ENCODE peak calls at places on chromosomes 3 and 15, in ten cellular contexts. One of them, this sample, is unnamed.

GRCh38 chr3:113058188-113058587 is 67.4 kb downstream of the GTPBP8 start:
- DNase-seq in suprapubic skin: no peak
- DNase-seq in lower lobe of right lung: no peak
- DNase-seq in CD8-positive, alpha-beta T cell: no peak
- DNase-seq in tibial artery: no peak
- DNase-seq in breast epithelium: no peak
- DNase-seq in Peyer's patch: no peak
- DNase-seq in testis: no peak
- DNase-seq in astrocyte of the spinal cord: no peak
- DNase-seq in fibroblast of pulmonary artery: no peak
- DNase-seq in this sample: no peak

GRCh38 chr3:185420762-185421161 is 57.8 kb downstream of the MAP3K13 start:
- DNase-seq in testis: no peak
- DNase-seq in astrocyte of the spinal cord: peak; percentile 12
- DNase-seq in lower lobe of right lung: peak; percentile 50
- DNase-seq in CD8-positive, alpha-beta T cell: no peak
- DNase-seq in suprapubic skin: no peak
- DNase-seq in tibial artery: no peak
- DNase-seq in breast epithelium: peak; percentile 63
- DNase-seq in fibroblast of pulmonary artery: peak; percentile 49
- DNase-seq in Peyer's patch: no peak
- DNase-seq in this sample: peak; percentile 79

GRCh38 chr3:115436767-115437301 is 186.5 kb upstream of the GAP43 start:
- DNase-seq in breast epithelium: no peak
- DNase-seq in tibial artery: no peak
- DNase-seq in suprapubic skin: no peak
- DNase-seq in fibroblast of pulmonary artery: peak; percentile 97
- DNase-seq in Peyer's patch: no peak
- DNase-seq in CD8-positive, alpha-beta T cell: no peak
- DNase-seq in astrocyte of the spinal cord: peak; percentile 93
- DNase-seq in lower lobe of right lung: no peak
- DNase-seq in testis: no peak
- DNase-seq in this sample: no peak

GRCh38 chr15:91039996-91040395 is 17.6 kb upstream of the VPS33B start:
- DNase-seq in suprapubic skin: no peak
- DNase-seq in fibroblast of pulmonary artery: no peak
- DNase-seq in tibial artery: no peak
- DNase-seq in CD8-positive, alpha-beta T cell: no peak
- DNase-seq in breast epithelium: no peak
- DNase-seq in astrocyte of the spinal cord: no peak
- DNase-seq in testis: no peak
- DNase-seq in lower lobe of right lung: no peak
- DNase-seq in Peyer's patch: no peak
- DNase-seq in this sample: no peak

GRCh38 chr3:20225769-20226168 is 39.8 kb upstream of the SGO1 start:
- DNase-seq in testis: no peak
- DNase-seq in tibial artery: no peak
- DNase-seq in lower lobe of right lung: no peak
- DNase-seq in suprapubic skin: no peak
- DNase-seq in Peyer's patch: no peak
- DNase-seq in fibroblast of pulmonary artery: peak; percentile 57
- DNase-seq in astrocyte of the spinal cord: peak; percentile 59
- DNase-seq in CD8-positive, alpha-beta T cell: no peak
- DNase-seq in breast epithelium: no peak
- DNase-seq in this sample: no peak

GRCh38 chr15:29140475-29141172 is 129.0 kb downstream of the NSMCE3 start:
- DNase-seq in fibroblast of pulmonary artery: no peak
- DNase-seq in tibial artery: no peak
- DNase-seq in Peyer's patch: peak; percentile 37
- DNase-seq in breast epithelium: no peak
- DNase-seq in lower lobe of right lung: no peak
- DNase-seq in CD8-positive, alpha-beta T cell: no peak
- DNase-seq in testis: no peak
- DNase-seq in suprapubic skin: no peak
- DNase-seq in astrocyte of the spinal cord: no peak
- DNase-seq in this sample: no peak

GRCh38 chr3:101038393-101038792 is 45.2 kb upstream of the ABI3BP start:
- DNase-seq in suprapubic skin: no peak
- DNase-seq in testis: no peak
- DNase-seq in tibial artery: no peak
- DNase-seq in astrocyte of the spinal cord: no peak
- DNase-seq in CD8-positive, alpha-beta T cell: no peak
- DNase-seq in lower lobe of right lung: no peak
- DNase-seq in fibroblast of pulmonary artery: no peak
- DNase-seq in Peyer's patch: no peak
- DNase-seq in breast epithelium: no peak
- DNase-seq in this sample: no peak

GRCh38 chr15:68334661-68335124 is 57.1 kb downstream of the FEM1B start:
- DNase-seq in lower lobe of right lung: no peak
- DNase-seq in Peyer's patch: no peak
- DNase-seq in astrocyte of the spinal cord: peak; percentile 58
- DNase-seq in CD8-positive, alpha-beta T cell: no peak
- DNase-seq in fibroblast of pulmonary artery: peak; percentile 40
- DNase-seq in breast epithelium: peak; percentile 72
- DNase-seq in tibial artery: peak; percentile 50
- DNase-seq in testis: no peak
- DNase-seq in suprapubic skin: no peak
- DNase-seq in this sample: no peak

GRCh38 chr3:193901007-193901406 is 234.9 kb upstream of the HES1 start:
- DNase-seq in testis: no peak
- DNase-seq in tibial artery: no peak
- DNase-seq in suprapubic skin: no peak
- DNase-seq in fibroblast of pulmonary artery: no peak
- DNase-seq in CD8-positive, alpha-beta T cell: no peak
- DNase-seq in lower lobe of right lung: no peak
- DNase-seq in breast epithelium: no peak
- DNase-seq in astrocyte of the spinal cord: no peak
- DNase-seq in Peyer's patch: no peak
- DNase-seq in this sample: no peak

DNA sequence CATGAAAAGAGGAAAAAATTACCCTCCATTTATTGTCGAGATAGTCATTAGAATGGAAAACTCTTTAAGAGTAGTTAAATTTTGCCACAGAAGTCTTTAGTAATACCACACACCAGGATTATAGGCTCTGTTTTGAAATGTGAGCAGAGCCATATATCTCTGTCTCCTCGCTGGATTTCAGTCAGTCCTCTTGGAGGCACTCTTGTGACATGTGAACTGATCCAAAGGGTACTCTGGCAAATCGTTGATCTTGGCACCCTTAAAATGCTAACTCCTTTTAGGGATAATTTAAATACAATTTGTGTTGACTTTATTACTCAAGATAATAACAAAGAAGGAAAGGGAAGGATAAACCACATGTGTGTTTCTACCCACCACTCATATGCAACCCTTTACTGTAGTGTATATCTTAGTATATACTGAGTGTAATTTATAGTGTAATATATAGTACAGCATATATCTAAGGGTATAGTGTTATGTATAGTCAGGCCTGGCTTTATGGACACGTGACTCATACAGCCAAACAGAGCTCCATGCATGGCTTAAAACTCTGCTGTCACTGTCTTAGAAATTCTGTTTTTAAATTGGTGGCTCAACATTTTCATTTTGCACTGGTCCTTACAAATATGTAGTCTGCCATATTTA is 12.3 kb upstream of the KPNA4 start:
- DNase-seq in Peyer's patch: no peak
- DNase-seq in suprapubic skin: no peak
- DNase-seq in CD8-positive, alpha-beta T cell: no peak
- DNase-seq in tibial artery: no peak
- DNase-seq in testis: no peak
- DNase-seq in lower lobe of right lung: no peak
- DNase-seq in astrocyte of the spinal cord: no peak
- DNase-seq in breast epithelium: no peak
- DNase-seq in fibroblast of pulmonary artery: peak; percentile 34
- DNase-seq in this sample: no peak
- TF ChIP-seq CTCF in Peyer's patch: peak; percentile 25
- TF ChIP-seq CTCF in suprapubic skin: no peak
- TF ChIP-seq CTCF in CD8-positive, alpha-beta T cell: no peak
- TF ChIP-seq CTCF in tibial artery: no peak
- TF ChIP-seq CTCF in testis: no peak
- TF ChIP-seq CTCF in lower lobe of right lung: no peak
- TF ChIP-seq CTCF in astrocyte of the spinal cord: peak; percentile 24
- TF ChIP-seq CTCF in breast epithelium: no peak
- TF ChIP-seq CTCF in fibroblast of pulmonary artery: peak; percentile 16
- TF ChIP-seq CTCF in this sample: no peak

GRCh38 chr3:12993623-12994356 is 79.4 kb downstream of the IQSEC1 start:
- DNase-seq in astrocyte of the spinal cord: peak; percentile 8
- DNase-seq in suprapubic skin: no peak
- DNase-seq in tibial artery: no peak
- DNase-seq in testis: no peak
- DNase-seq in Peyer's patch: peak; percentile 69
- DNase-seq in CD8-positive, alpha-beta T cell: no peak
- DNase-seq in breast epithelium: no peak
- DNase-seq in lower lobe of right lung: peak; percentile 65
- DNase-seq in fibroblast of pulmonary artery: no peak
- DNase-seq in this sample: no peak

GRCh38 chr3:12995389-12996180 is 77.6 kb downstream of the IQSEC1 start:
- DNase-seq in Peyer's patch: peak; percentile 34
- DNase-seq in CD8-positive, alpha-beta T cell: no peak
- DNase-seq in breast epithelium: no peak
- DNase-seq in lower lobe of right lung: no peak
- DNase-seq in tibial artery: no peak
- DNase-seq in suprapubic skin: no peak
- DNase-seq in astrocyte of the spinal cord: no peak
- DNase-seq in testis: no peak
- DNase-seq in fibroblast of pulmonary artery: no peak
- DNase-seq in this sample: no peak

GRCh38 chr3:12993022-12993622 is 80.1 kb downstream of the IQSEC1 start:
- DNase-seq in testis: no peak
- DNase-seq in suprapubic skin: no peak
- DNase-seq in lower lobe of right lung: no peak
- DNase-seq in CD8-positive, alpha-beta T cell: no peak
- DNase-seq in Peyer's patch: no peak
- DNase-seq in tibial artery: no peak
- DNase-seq in breast epithelium: no peak
- DNase-seq in fibroblast of pulmonary artery: no peak
- DNase-seq in astrocyte of the spinal cord: no peak
- DNase-seq in this sample: peak; percentile 68

GRCh38 chr3:12994607-12995388 is 78.4 kb downstream of the IQSEC1 start:
- DNase-seq in breast epithelium: peak; percentile 78
- DNase-seq in suprapubic skin: peak; percentile 92
- DNase-seq in tibial artery: peak; percentile 86
- DNase-seq in astrocyte of the spinal cord: peak; percentile 68
- DNase-seq in Peyer's patch: peak; percentile 91
- DNase-seq in lower lobe of right lung: peak; percentile 92
- DNase-seq in CD8-positive, alpha-beta T cell: peak; percentile 89
- DNase-seq in fibroblast of pulmonary artery: peak; percentile 66
- DNase-seq in testis: peak; percentile 88
- DNase-seq in this sample: peak; percentile 92

GRCh38 chr3:12994357-12994606 is 78.9 kb downstream of the IQSEC1 start:
- DNase-seq in astrocyte of the spinal cord: no peak
- DNase-seq in tibial artery: no peak
- DNase-seq in Peyer's patch: no peak
- DNase-seq in CD8-positive, alpha-beta T cell: no peak
- DNase-seq in suprapubic skin: no peak
- DNase-seq in fibroblast of pulmonary artery: no peak
- DNase-seq in testis: peak; percentile 57
- DNase-seq in breast epithelium: no peak
- DNase-seq in lower lobe of right lung: peak; percentile 71
- DNase-seq in this sample: peak; percentile 82
- H3K4me3 ChIP-seq in astrocyte of the spinal cord: peak overlapping the region; percentile 56
- H3K4me3 ChIP-seq in tibial artery: peak overlapping the region; percentile 76
- H3K4me3 ChIP-seq in Peyer's patch: peak overlapping the region; percentile 61
- H3K4me3 ChIP-seq in CD8-positive, alpha-beta T cell: peak overlapping the region; percentile 95
- H3K4me3 ChIP-seq in suprapubic skin: peak overlapping the region; percentile 73
- H3K4me3 ChIP-seq in fibroblast of pulmonary artery: peak overlapping the region; percentile 61
- H3K4me3 ChIP-seq in testis: peak overlapping the region; percentile 57
- H3K4me3 ChIP-seq in breast epithelium: peak overlapping the region; percentile 81
- H3K4me3 ChIP-seq in lower lobe of right lung: peak overlapping the region; percentile 82
- H3K4me3 ChIP-seq in this sample: peak overlapping the region; percentile 54

DNA sequence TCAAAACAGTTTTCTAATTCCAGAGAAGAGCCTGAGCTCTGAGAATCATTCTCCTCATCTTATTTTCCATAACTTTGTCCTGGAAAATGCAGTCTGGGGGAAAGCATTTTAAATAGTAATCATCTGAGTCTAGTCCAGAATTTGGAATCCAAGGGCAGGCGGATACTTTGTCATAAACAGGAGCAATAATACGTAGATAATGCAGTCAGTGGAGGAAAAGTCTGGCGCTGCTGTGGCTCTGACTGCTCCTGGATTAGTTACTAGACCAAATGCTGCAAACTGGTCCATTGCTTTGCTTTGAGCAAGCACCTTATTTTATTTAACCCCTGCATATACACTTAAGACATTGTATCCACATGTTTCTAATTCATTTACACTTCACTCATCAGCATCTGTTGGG is 285.1 kb downstream of the THSD4 start:
- DNase-seq in testis: no peak
- DNase-seq in breast epithelium: no peak
- DNase-seq in Peyer's patch: no peak
- DNase-seq in lower lobe of right lung: no peak
- DNase-seq in tibial artery: no peak
- DNase-seq in CD8-positive, alpha-beta T cell: no peak
- DNase-seq in fibroblast of pulmonary artery: no peak
- DNase-seq in astrocyte of the spinal cord: no peak
- DNase-seq in suprapubic skin: no peak
- DNase-seq in this sample: no peak
- TF ChIP-seq CTCF in testis: no peak
- TF ChIP-seq CTCF in breast epithelium: no peak
- TF ChIP-seq CTCF in Peyer's patch: no peak
- TF ChIP-seq CTCF in lower lobe of right lung: no peak
- TF ChIP-seq CTCF in tibial artery: no peak
- TF ChIP-seq CTCF in CD8-positive, alpha-beta T cell: no peak
- TF ChIP-seq CTCF in fibroblast of pulmonary artery: no peak
- TF ChIP-seq CTCF in astrocyte of the spinal cord: no peak
- TF ChIP-seq CTCF in suprapubic skin: no peak
- TF ChIP-seq CTCF in this sample: no peak

GRCh38 chr15:60420322-60420721 is 22.5 kb upstream of the ANXA2 start:
- DNase-seq in CD8-positive, alpha-beta T cell: no peak
- DNase-seq in tibial artery: no peak
- DNase-seq in testis: no peak
- DNase-seq in lower lobe of right lung: no peak
- DNase-seq in astrocyte of the spinal cord: no peak
- DNase-seq in Peyer's patch: no peak
- DNase-seq in suprapubic skin: no peak
- DNase-seq in breast epithelium: no peak
- DNase-seq in fibroblast of pulmonary artery: no peak
- DNase-seq in this sample: no peak

GRCh38 chr15:60426870-60427528 is 29.2 kb upstream of the ANXA2 start:
- DNase-seq in fibroblast of pulmonary artery: peak; percentile 61
- DNase-seq in Peyer's patch: no peak
- DNase-seq in suprapubic skin: no peak
- DNase-seq in testis: no peak
- DNase-seq in tibial artery: no peak
- DNase-seq in breast epithelium: no peak
- DNase-seq in CD8-positive, alpha-beta T cell: no peak
- DNase-seq in lower lobe of right lung: no peak
- DNase-seq in astrocyte of the spinal cord: peak; percentile 75
- DNase-seq in this sample: no peak

GRCh38 chr15:60424006-60424405 is 26.2 kb upstream of the ANXA2 start:
- DNase-seq in Peyer's patch: no peak
- DNase-seq in lower lobe of right lung: no peak
- DNase-seq in fibroblast of pulmonary artery: no peak
- DNase-seq in astrocyte of the spinal cord: no peak
- DNase-seq in testis: no peak
- DNase-seq in tibial artery: no peak
- DNase-seq in suprapubic skin: no peak
- DNase-seq in CD8-positive, alpha-beta T cell: no peak
- DNase-seq in breast epithelium: no peak
- DNase-seq in this sample: no peak

GRCh38 chr15:60421544-60421943 is 23.8 kb upstream of the ANXA2 start:
- DNase-seq in lower lobe of right lung: no peak
- DNase-seq in CD8-positive, alpha-beta T cell: no peak
- DNase-seq in astrocyte of the spinal cord: peak; percentile 86
- DNase-seq in testis: no peak
- DNase-seq in breast epithelium: no peak
- DNase-seq in tibial artery: no peak
- DNase-seq in fibroblast of pulmonary artery: peak; percentile 86
- DNase-seq in Peyer's patch: no peak
- DNase-seq in suprapubic skin: no peak
- DNase-seq in this sample: no peak

GRCh38 chr15:60423540-60423939 is 25.8 kb upstream of the ANXA2 start:
- DNase-seq in astrocyte of the spinal cord: peak; percentile 94
- DNase-seq in fibroblast of pulmonary artery: peak; percentile 91
- DNase-seq in suprapubic skin: no peak
- DNase-seq in lower lobe of right lung: no peak
- DNase-seq in breast epithelium: peak; percentile 57
- DNase-seq in tibial artery: no peak
- DNase-seq in testis: peak; percentile 42
- DNase-seq in Peyer's patch: no peak
- DNase-seq in CD8-positive, alpha-beta T cell: no peak
- DNase-seq in this sample: no peak
- H3K4me3 ChIP-seq in astrocyte of the spinal cord: no peak overlapping the region
- H3K4me3 ChIP-seq in fibroblast of pulmonary artery: no peak overlapping the region
- H3K4me3 ChIP-seq in suprapubic skin: no peak overlapping the region
- H3K4me3 ChIP-seq in lower lobe of right lung: no peak overlapping the region
- H3K4me3 ChIP-seq in breast epithelium: no peak overlapping the region
- H3K4me3 ChIP-seq in tibial artery: no peak overlapping the region
- H3K4me3 ChIP-seq in testis: no peak overlapping the region
- H3K4me3 ChIP-seq in Peyer's patch: no peak overlapping the region
- H3K4me3 ChIP-seq in CD8-positive, alpha-beta T cell: no peak overlapping the region
- H3K4me3 ChIP-seq in this sample: no peak overlapping the region

This sample was measured in mucosa of descending colon.